ENCODE peak calls at places on chromosomes 6 and 20, in seven cellular contexts. A, K, C, D, T, H and N are unnamed samples.

GRCh38 chr6:159038914-159039884 is 5.6 kb downstream of the TAGAP start:
- DNase-seq in K (no peak), T (no peak), D (no peak), C (peak), H (no peak), A (peak), N (peak)

GRCh38 chr6:148200302-148200701 is 142.3 kb upstream of the SASH1 start:
- DNase-seq in C (no peak), T (peak), H (peak), A (no peak), D (no peak), K (no peak), N (no peak)

GRCh38 chr6:79280756-79281155 is 46.3 kb upstream of the HMGN3 start:
- DNase-seq in H (no peak), D (no peak), C (no peak), T (no peak), A (no peak), K (no peak), N (no peak)

GRCh38 chr20:50689864-50690263 is 1.5 kb downstream of the RIPOR3 start:
- DNase-seq in C (no peak), H (no peak), A (peak), K (no peak), D (no peak), T (no peak), N (peak)

GRCh38 chr6:152094276-152094675 is 286.8 kb downstream of the ESR1 start:
- DNase-seq in A (no peak), C (no peak), T (no peak), H (no peak), D (no peak), K (no peak), N (no peak)

GRCh38 chr6:170480045-170480714 is 72.9 kb downstream of the PSMB1 start:
- DNase-seq in K (no peak), D (no peak), T (no peak), A (no peak), C (no peak), H (no peak), N (peak)

GRCh38 chr6:144131248-144131709 is 19.0 kb upstream of the STX11 start:
- DNase-seq in H (no peak), D (no peak), C (no peak), T (no peak), A (peak), K (no peak), N (peak)

GRCh38 chr6:137901454-137901853 is 34.4 kb downstream of the TNFAIP3 start:
- DNase-seq in K (no peak), H (no peak), D (no peak), T (no peak), A (no peak), C (no peak), N (no peak)

GRCh38 chr6:90268178-90268577 is 28.5 kb downstream of the BACH2 start:
- DNase-seq in D (no peak), H (no peak), K (no peak), A (no peak), C (no peak), T (no peak), N (no peak)

GRCh38 chr6:110430236-110430635 is 14.9 kb upstream of the DDO start:
- DNase-seq in C (no peak), A (no peak), D (no peak), K (no peak), H (no peak), T (no peak), N (no peak)

GRCh38 chr6:40340196-40340595 is 247.0 kb downstream of the LRFN2 start:
- DNase-seq in T (no peak), H (no peak), D (no peak), C (no peak), K (no peak), A (no peak), N (no peak)

GRCh38 chr6:137415127-137415833 is 78.9 kb downstream of the OLIG3 start:
- DNase-seq in D (peak), C (peak), K (peak), T (no peak), H (peak), A (peak), N (peak)

GRCh38 chr6:15754035-15754705 is 91.3 kb upstream of the DTNBP1 start:
- DNase-seq in K (no peak), H (no peak), T (no peak), D (no peak), A (peak), C (peak), N (peak)

GRCh38 chr6:143490775-143491174 is 20.7 kb downstream of the FUCA2 start:
- DNase-seq in A (no peak), C (no peak), K (no peak), D (no peak), H (no peak), T (no peak), N (no peak)